ENCODE peak calls at places on chromosomes 12 and 14, in four cellular contexts. B is H9, D is A549, M is GM12878. E is an unnamed sample. For H3K4me1, the result is how much of the 10 kb centered on the place peaks cover.

GRCh38 chr14:94331462-94331861 is 8.3 kb upstream of the SERPINA6 start:
- DNase-seq in B (no peak), D (no peak), M (no peak), E (no peak)

GRCh38 chr12:3317481-3317815 is 173.6 kb upstream of the PRMT8 start:
- DNase-seq in B (no peak), D (no peak), M (no peak), E (no peak)

GRCh38 chr12:29782285-29782820 is 1.4 kb downstream of the TMTC1 start:
- DNase-seq in B (no peak), D (no peak), M (no peak), E (no peak)

GRCh38 chr12:30989754-30990153 is 63.2 kb downstream of the TSPAN11 start:
- DNase-seq in B (peak), D (peak), M (no peak), E (peak)

GRCh38 chr12:67111182-67111581 is 158.0 kb upstream of the CAND1 start:
- DNase-seq in B (no peak), D (no peak), M (no peak), E (no peak)

GRCh38 chr14:90383126-90383730 is 13.6 kb upstream of the CALM1 start:
- DNase-seq in B (peak), D (peak), M (peak), E (peak)

GRCh38 chr12:54017027-54017788 is 8.4 kb downstream of the HOXC8 start:
- DNase-seq in B (peak), D (peak), M (no peak), E (no peak)

GRCh38 chr12:71299541-71300376 is 139.8 kb upstream of the LGR5 start:
- DNase-seq in B (no peak), D (no peak), M (no peak), E (no peak)

GRCh38 chr12:82966160-82966559 is 279.5 kb downstream of the TMTC2 start:
- DNase-seq in B (no peak), D (no peak), M (no peak), E (no peak)

GRCh38 chr12:120249875-120250795 is 15.4 kb downstream of the PXN start:
- DNase-seq in B (peak), D (no peak), M (no peak), E (no peak)

GRCh38 chr14:105162374-105162979 is 6.1 kb downstream of the JAG2 start:
- DNase-seq in B (no peak), D (no peak), M (no peak), E (no peak)
- H3K4me1 ChIP-seq in B (under half), D (under half), M (under half), E (under half)

GRCh38 chr12:106114084-106115068 is 24.4 kb downstream of the NUAK1 start:
- DNase-seq in B (no peak), D (peak), M (no peak), E (no peak)
- H3K4me1 ChIP-seq in B (under half), D (half or more), M (under half), E (under half)

GRCh38 chr14:49688701-49689030 is 652 bp upstream of the POLE2 start:
- DNase-seq in B (no peak), D (peak), M (no peak), E (no peak)

GRCh38 chr14:49692191-49692757 is 646 bp upstream of the KLHDC1 start:
- DNase-seq in B (no peak), D (no peak), M (no peak), E (no peak)

GRCh38 chr14:49686425-49686824 is 1.6 kb downstream of the POLE2 start:
- DNase-seq in B (no peak), D (no peak), M (no peak), E (no peak)

GRCh38 chr14:49691031-49691430 is 1.9 kb upstream of the KLHDC1 start:
- DNase-seq in B (no peak), D (peak), M (no peak), E (no peak)

GRCh38 chr14:49687942-49688700 is at the start of gene POLE2:
- DNase-seq in B (peak), D (peak), M (no peak), E (peak)
- H3K4me1 ChIP-seq in B (under half), D (under half), M (under half), E (under half)

DNA sequence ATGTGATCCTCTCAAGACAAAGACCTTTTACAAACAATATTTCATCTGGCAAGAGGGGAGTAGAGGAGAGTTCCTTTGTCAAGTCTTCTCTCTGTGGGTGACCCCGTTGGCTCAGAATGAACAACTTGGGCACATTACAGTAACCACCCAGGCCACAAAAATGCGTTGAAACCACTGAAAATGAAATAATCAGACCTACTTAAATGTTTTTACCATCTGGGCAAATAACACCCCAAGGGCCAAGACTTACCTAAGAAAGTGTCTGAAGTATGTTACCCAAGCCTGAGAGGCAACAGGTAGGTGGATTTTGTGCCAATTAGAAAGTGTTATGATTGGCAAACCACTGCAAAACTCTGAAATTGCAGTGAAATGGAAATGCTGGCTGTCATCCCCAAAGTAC is 1.3 kb downstream of the TC2N start:
- DNase-seq in B (no peak), D (no peak), M (no peak), E (no peak)
- H3K4me1 ChIP-seq in B (under half), D (under half), M (under half), E (under half)

GRCh38 chr12:1611775-1612174 is 17.3 kb upstream of the WNT5B start:
- DNase-seq in B (no peak), D (no peak), M (no peak), E (no peak)
- H3K4me1 ChIP-seq in B (under half), D (under half), M (under half), E (under half)

GRCh38 chr12:46450279-46450748 is 77.7 kb upstream of the SLC38A2 start:
- DNase-seq in B (no peak), D (no peak), M (no peak), E (no peak)
- H3K4me1 ChIP-seq in B (under half), D (under half), M (under half), E (under half)

GRCh38 chr14:51189600-51190376 is 50.3 kb upstream of the TMX1 start:
- DNase-seq in B (no peak), D (no peak), M (no peak), E (no peak)
- H3K4me1 ChIP-seq in B (under half), D (under half), M (under half), E (under half)

GRCh38 chr12:75816892-75817291 is 214.7 kb downstream of the PHLDA1 start:
- DNase-seq in B (no peak), D (peak), M (peak), E (no peak)
- H3K4me1 ChIP-seq in B (under half), D (under half), M (under half), E (under half)

GRCh38 chr12:130666645-130667044 is 49.5 kb downstream of the RIMBP2 start:
- DNase-seq in B (no peak), D (no peak), M (no peak), E (no peak)
- H3K4me1 ChIP-seq in B (under half), D (under half), M (under half), E (under half)

E was measured in iPS DF 6.9.